ENCODE peak calls at places on chromosomes 11 and 22, in four cellular contexts. One of them, this sample, is unnamed.

GRCh38 chr11:64455436-64456261 is 96.7 kb downstream of the RPS6KA4 start:
- DNase-seq in heart right ventricle: no peak
- DNase-seq in prostate gland: no peak
- DNase-seq in cardiac muscle cell: no peak
- DNase-seq in this sample: no peak

GRCh38 chr11:119338318-119338890 is 2.3 kb downstream of the C1QTNF5 start:
- DNase-seq in cardiac muscle cell: peak
- DNase-seq in prostate gland: peak
- DNase-seq in heart right ventricle: peak
- DNase-seq in this sample: peak

GRCh38 chr11:12803086-12803826 is 129.0 kb downstream of the TEAD1 start:
- DNase-seq in heart right ventricle: no peak
- DNase-seq in prostate gland: no peak
- DNase-seq in cardiac muscle cell: peak
- DNase-seq in this sample: no peak

GRCh38 chr11:109994896-109995295 is 98.3 kb upstream of the ZC3H12C start:
- DNase-seq in heart right ventricle: no peak
- DNase-seq in cardiac muscle cell: peak
- DNase-seq in prostate gland: no peak
- DNase-seq in this sample: no peak

GRCh38 chr22:39748877-39749276 is 144.7 kb downstream of the ENTHD1 start:
- DNase-seq in cardiac muscle cell: peak
- DNase-seq in prostate gland: no peak
- DNase-seq in heart right ventricle: no peak
- DNase-seq in this sample: no peak

GRCh38 chr11:75239551-75240290 is 853 bp upstream of the TPBGL start:
- DNase-seq in cardiac muscle cell: no peak
- DNase-seq in prostate gland: no peak
- DNase-seq in heart right ventricle: no peak
- DNase-seq in this sample: peak

GRCh38 chr11:134341805-134342571 is 10.2 kb downstream of the GLB1L2 start:
- DNase-seq in cardiac muscle cell: no peak
- DNase-seq in prostate gland: peak
- DNase-seq in heart right ventricle: no peak
- DNase-seq in this sample: no peak

GRCh38 chr11:72598901-72599300 is 75.3 kb downstream of the PDE2A start:
- DNase-seq in cardiac muscle cell: peak
- DNase-seq in heart right ventricle: peak
- DNase-seq in prostate gland: peak
- DNase-seq in this sample: peak

GRCh38 chr22:17368727-17369552 is at the start of gene CECR2:
- DNase-seq in cardiac muscle cell: peak
- DNase-seq in heart right ventricle: peak
- DNase-seq in prostate gland: no peak
- DNase-seq in this sample: peak

GRCh38 chr11:898160-898517 is 12.5 kb downstream of the CHID1 start:
- DNase-seq in heart right ventricle: no peak
- DNase-seq in prostate gland: no peak
- DNase-seq in cardiac muscle cell: peak
- DNase-seq in this sample: peak

GRCh38 chr22:29951675-29952413 is 68.9 kb downstream of the MTMR3 start:
- DNase-seq in heart right ventricle: no peak
- DNase-seq in prostate gland: no peak
- DNase-seq in cardiac muscle cell: no peak
- DNase-seq in this sample: no peak

GRCh38 chr11:108319541-108320145 is 96.8 kb downstream of the ATM start:
- DNase-seq in cardiac muscle cell: no peak
- DNase-seq in heart right ventricle: no peak
- DNase-seq in prostate gland: no peak
- DNase-seq in this sample: no peak

GRCh38 chr11:70255717-70256116 is 14.8 kb upstream of the PPFIA1 start:
- DNase-seq in prostate gland: no peak
- DNase-seq in cardiac muscle cell: no peak
- DNase-seq in heart right ventricle: no peak
- DNase-seq in this sample: no peak

GRCh38 chr11:130427581-130428211 is 713 bp downstream of the ADAMTS8 start:
- DNase-seq in cardiac muscle cell: no peak
- DNase-seq in prostate gland: no peak
- DNase-seq in heart right ventricle: no peak
- DNase-seq in this sample: peak

GRCh38 chr11:13358871-13359270 is 81.3 kb downstream of the BMAL1 start:
- DNase-seq in cardiac muscle cell: peak
- DNase-seq in heart right ventricle: no peak
- DNase-seq in prostate gland: no peak
- DNase-seq in this sample: no peak

GRCh38 chr22:20956258-20957117 is 10.6 kb upstream of the AIFM3 start:
- DNase-seq in cardiac muscle cell: peak
- DNase-seq in heart right ventricle: no peak
- DNase-seq in prostate gland: no peak
- DNase-seq in this sample: peak

GRCh38 chr22:28547132-28547842 is 132.4 kb downstream of the TTC28 start:
- DNase-seq in prostate gland: no peak
- DNase-seq in cardiac muscle cell: peak
- DNase-seq in heart right ventricle: no peak
- DNase-seq in this sample: no peak
- H3K27ac ChIP-seq in prostate gland: no peak
- H3K27ac ChIP-seq in cardiac muscle cell: no peak
- H3K27ac ChIP-seq in heart right ventricle: no peak
- H3K27ac ChIP-seq in this sample: no peak

GRCh38 chr22:46328797-46329196 is 6.7 kb upstream of the TRMU start:
- DNase-seq in prostate gland: no peak
- DNase-seq in cardiac muscle cell: no peak
- DNase-seq in heart right ventricle: no peak
- DNase-seq in this sample: no peak
- H3K4me3 ChIP-seq in prostate gland: no peak
- H3K4me3 ChIP-seq in cardiac muscle cell: no peak
- H3K4me3 ChIP-seq in heart right ventricle: no peak
- H3K4me3 ChIP-seq in this sample: no peak

GRCh38 chr11:67641302-67642147 is 2.0 kb upstream of the TBX10 start:
- DNase-seq in prostate gland: no peak
- DNase-seq in cardiac muscle cell: no peak
- DNase-seq in heart right ventricle: no peak
- DNase-seq in this sample: peak

GRCh38 chr11:67640021-67640757 is 626 bp upstream of the TBX10 start:
- DNase-seq in prostate gland: no peak
- DNase-seq in heart right ventricle: peak
- DNase-seq in cardiac muscle cell: peak
- DNase-seq in this sample: peak

GRCh38 chr11:67639438-67639859 is at the start of gene TBX10:
- DNase-seq in cardiac muscle cell: no peak
- DNase-seq in prostate gland: no peak
- DNase-seq in heart right ventricle: no peak
- DNase-seq in this sample: peak

GRCh38 chr11:67642148-67642475 is 2.5 kb upstream of the TBX10 start:
- DNase-seq in prostate gland: no peak
- DNase-seq in cardiac muscle cell: no peak
- DNase-seq in heart right ventricle: no peak
- DNase-seq in this sample: no peak

GRCh38 chr11:67640758-67641113 is 1.2 kb upstream of the TBX10 start:
- DNase-seq in cardiac muscle cell: no peak
- DNase-seq in heart right ventricle: no peak
- DNase-seq in prostate gland: no peak
- DNase-seq in this sample: no peak
- H3K27ac ChIP-seq in cardiac muscle cell: no peak
- H3K27ac ChIP-seq in heart right ventricle: no peak
- H3K27ac ChIP-seq in prostate gland: no peak
- H3K27ac ChIP-seq in this sample: no peak

GRCh38 chr22:50481440-50482106 is at the start of gene ADM2:
- DNase-seq in cardiac muscle cell: peak
- DNase-seq in prostate gland: peak
- DNase-seq in heart right ventricle: no peak
- DNase-seq in this sample: peak

GRCh38 chr22:50483556-50483955 is 2.2 kb downstream of the ADM2 start:
- DNase-seq in cardiac muscle cell: no peak
- DNase-seq in prostate gland: no peak
- DNase-seq in heart right ventricle: no peak
- DNase-seq in this sample: no peak

GRCh38 chr22:50481045-50481439 is 301 bp upstream of the ADM2 start:
- DNase-seq in cardiac muscle cell: no peak
- DNase-seq in prostate gland: no peak
- DNase-seq in heart right ventricle: no peak
- DNase-seq in this sample: no peak

GRCh38 chr22:50483106-50483505 is 1.8 kb downstream of the ADM2 start:
- DNase-seq in cardiac muscle cell: no peak
- DNase-seq in prostate gland: no peak
- DNase-seq in heart right ventricle: no peak
- DNase-seq in this sample: no peak

GRCh38 chr22:50482107-50483074 is 1.0 kb downstream of the ADM2 start:
- DNase-seq in heart right ventricle: no peak
- DNase-seq in prostate gland: no peak
- DNase-seq in cardiac muscle cell: no peak
- DNase-seq in this sample: peak
- H3K4me3 ChIP-seq in heart right ventricle: no peak
- H3K4me3 ChIP-seq in prostate gland: peak
- H3K4me3 ChIP-seq in cardiac muscle cell: no peak
- H3K4me3 ChIP-seq in this sample: peak

GRCh38 chr11:96235725-96236124 is 107.3 kb downstream of the MAML2 start:
- DNase-seq in heart right ventricle: no peak
- DNase-seq in prostate gland: no peak
- DNase-seq in cardiac muscle cell: no peak
- DNase-seq in this sample: no peak

GRCh38 chr11:96237759-96238158 is 105.2 kb downstream of the MAML2 start:
- DNase-seq in heart right ventricle: no peak
- DNase-seq in prostate gland: no peak
- DNase-seq in cardiac muscle cell: no peak
- DNase-seq in this sample: no peak

GRCh38 chr11:96241351-96241841 is 101.6 kb downstream of the MAML2 start:
- DNase-seq in cardiac muscle cell: no peak
- DNase-seq in prostate gland: no peak
- DNase-seq in heart right ventricle: no peak
- DNase-seq in this sample: peak

GRCh38 chr11:96242191-96242845 is 100.7 kb downstream of the MAML2 start:
- DNase-seq in heart right ventricle: no peak
- DNase-seq in cardiac muscle cell: peak
- DNase-seq in prostate gland: no peak
- DNase-seq in this sample: no peak

GRCh38 chr11:96238563-96239166 is 104.3 kb downstream of the MAML2 start:
- DNase-seq in prostate gland: no peak
- DNase-seq in heart right ventricle: no peak
- DNase-seq in cardiac muscle cell: no peak
- DNase-seq in this sample: no peak
- H3K27ac ChIP-seq in prostate gland: peak
- H3K27ac ChIP-seq in heart right ventricle: no peak
- H3K27ac ChIP-seq in cardiac muscle cell: peak
- H3K27ac ChIP-seq in this sample: no peak

GRCh38 chr22:48376936-48377335 is 1450.7 kb downstream of the BRD1 start:
- DNase-seq in cardiac muscle cell: no peak
- DNase-seq in heart right ventricle: no peak
- DNase-seq in prostate gland: no peak
- DNase-seq in this sample: peak

GRCh38 chr22:48376428-48376827 is 1451.2 kb downstream of the BRD1 start:
- DNase-seq in heart right ventricle: no peak
- DNase-seq in cardiac muscle cell: no peak
- DNase-seq in prostate gland: no peak
- DNase-seq in this sample: peak

GRCh38 chr22:48379371-48379770 is 1448.3 kb downstream of the BRD1 start:
- DNase-seq in prostate gland: no peak
- DNase-seq in heart right ventricle: no peak
- DNase-seq in cardiac muscle cell: no peak
- DNase-seq in this sample: peak

GRCh38 chr22:48380016-48380665 is 1447.5 kb downstream of the BRD1 start:
- DNase-seq in cardiac muscle cell: no peak
- DNase-seq in heart right ventricle: no peak
- DNase-seq in prostate gland: no peak
- DNase-seq in this sample: peak

DNA sequence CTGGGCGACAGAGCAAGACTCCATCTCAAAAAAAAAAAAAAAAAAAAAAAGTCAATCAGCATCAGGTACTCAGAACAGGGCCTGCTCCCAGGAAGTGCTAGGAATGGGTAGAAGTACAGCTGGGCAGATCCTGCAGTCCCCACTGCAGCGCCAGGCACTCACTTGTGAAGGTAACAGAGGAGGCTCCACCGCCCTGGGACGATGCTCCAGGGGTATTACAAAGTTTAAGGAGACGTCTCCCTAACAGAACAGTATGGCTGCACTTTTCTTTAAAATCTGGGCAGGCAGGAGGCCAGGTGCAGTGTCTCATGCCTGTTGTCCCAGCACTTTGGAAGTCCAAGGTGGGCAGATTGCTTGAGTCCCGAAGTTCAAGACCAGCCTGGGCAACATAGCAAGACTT is 1449.0 kb downstream of the BRD1 start:
- DNase-seq in heart right ventricle: no peak
- DNase-seq in cardiac muscle cell: no peak
- DNase-seq in prostate gland: no peak
- DNase-seq in this sample: peak
- H3K4me3 ChIP-seq in heart right ventricle: no peak
- H3K4me3 ChIP-seq in cardiac muscle cell: no peak
- H3K4me3 ChIP-seq in prostate gland: no peak
- H3K4me3 ChIP-seq in this sample: no peak

DNA sequence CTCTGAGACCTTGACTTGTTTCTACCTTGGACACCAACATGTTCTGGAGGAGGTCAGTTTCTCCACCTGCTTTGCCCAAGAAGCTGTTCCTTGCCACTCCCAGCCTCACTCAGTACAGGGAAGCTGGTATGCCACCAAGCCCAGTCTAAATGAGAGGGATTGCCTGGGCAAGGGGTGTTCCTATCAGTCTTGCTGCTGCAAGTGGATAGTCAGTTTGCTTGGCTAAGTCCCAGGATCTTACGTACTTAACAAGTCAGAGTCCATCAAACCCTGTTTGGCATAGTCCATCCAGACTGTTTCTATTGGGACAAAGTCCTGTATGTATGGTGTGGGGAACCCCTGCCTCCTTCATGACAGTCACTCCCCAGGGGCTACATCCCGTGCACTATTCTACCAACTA is 66.6 kb downstream of the RPL27A start:
- DNase-seq in prostate gland: no peak
- DNase-seq in cardiac muscle cell: no peak
- DNase-seq in heart right ventricle: no peak
- DNase-seq in this sample: no peak
- H3K27ac ChIP-seq in prostate gland: no peak
- H3K27ac ChIP-seq in cardiac muscle cell: no peak
- H3K27ac ChIP-seq in heart right ventricle: no peak
- H3K27ac ChIP-seq in this sample: no peak

This sample was measured in endodermal cell.